ENCODE peak calls at places on chromosome 16, in nine cellular contexts. Q, O, Z, F, U, K, B, X and W are unnamed samples.
A peak's percentile ranks its signal among the peaks of the same experiment; 100 is the strongest.

GRCh38 chr16:72427001-72427785 is 255.2 kb upstream of the PMFBP1 start:
- DNase-seq in F (peak; percentile 63), Q (no peak), X (no peak), O (no peak), B (no peak), K (no peak), Z (no peak), U (no peak), W (no peak)

GRCh38 chr16:50295541-50296132 is 29.3 kb downstream of the ADCY7 start:
- DNase-seq in Z (no peak), U (no peak), O (no peak), F (no peak), K (no peak), Q (no peak), B (no peak), X (no peak), W (no peak)

GRCh38 chr16:12090162-12090552 is 113.6 kb downstream of the SNX29 start:
- DNase-seq in X (no peak), F (no peak), O (no peak), Z (no peak), U (no peak), B (no peak), K (no peak), Q (no peak), W (no peak)

GRCh38 chr16:3645504-3646347 is 8.8 kb upstream of the DNASE1 start:
- DNase-seq in Z (no peak), O (no peak), U (no peak), K (peak; percentile 73), F (no peak), X (no peak), Q (no peak), B (peak; percentile 17), W (no peak)

GRCh38 chr16:20023190-20023589 is 50.5 kb downstream of the GPR139 start:
- DNase-seq in B (no peak), O (peak; percentile 1), Z (no peak), K (peak; percentile 17), F (no peak), Q (no peak), X (no peak), U (no peak), W (peak; percentile 11)

GRCh38 chr16:11061629-11062270 is 117.4 kb downstream of the CLEC16A start:
- DNase-seq in O (no peak), B (no peak), Q (no peak), Z (no peak), K (no peak), F (no peak), X (no peak), U (no peak), W (no peak)

GRCh38 chr16:19167710-19168172 is 299 bp upstream of the SYT17 start:
- DNase-seq in F (peak; percentile 85), K (peak; percentile 48), U (no peak), Z (peak; percentile 69), B (peak; percentile 81), X (peak; percentile 69), O (no peak), Q (peak; percentile 65), W (peak; percentile 93)

GRCh38 chr16:10738231-10739077 is 5.2 kb upstream of the NUBP1 start:
- DNase-seq in Z (no peak), X (no peak), F (no peak), Q (no peak), B (peak; percentile 48), K (peak; percentile 78), O (peak; percentile 18), U (no peak), W (peak; percentile 84)

GRCh38 chr16:68985855-68986254 is 119.6 kb upstream of the HAS3 start:
- DNase-seq in O (no peak), B (no peak), Z (peak; percentile 88), U (no peak), F (no peak), Q (no peak), K (peak; percentile 94), X (no peak), W (no peak)

GRCh38 chr16:57863434-57864160 is 61.3 kb upstream of the KIFC3 start:
- DNase-seq in F (peak; percentile 40), Q (no peak), X (no peak), O (peak; percentile 13), B (peak; percentile 71), U (no peak), K (peak; percentile 79), Z (peak; percentile 79), W (peak; percentile 75)

GRCh38 chr16:49019826-49020401 is 261.7 kb downstream of the CBLN1 start:
- DNase-seq in B (no peak), Q (no peak), U (no peak), K (no peak), X (no peak), Z (no peak), F (peak; percentile 0), O (no peak), W (no peak)

GRCh38 chr16:89918453-89919347 is at the start of gene MC1R:
- DNase-seq in O (no peak), U (no peak), Q (no peak), K (peak; percentile 21), F (peak; percentile 46), Z (no peak), B (no peak), X (peak; percentile 40), W (peak; percentile 63)

GRCh38 chr16:48535831-48536599 is 74.0 kb downstream of the N4BP1 start:
- DNase-seq in U (no peak), B (no peak), X (peak; percentile 21), Q (no peak), K (peak; percentile 31), F (no peak), O (no peak), Z (peak; percentile 26), W (no peak)

GRCh38 chr16:53792161-53792951 is 88.4 kb downstream of the FTO start:
- DNase-seq in F (no peak), B (no peak), K (no peak), O (no peak), Q (no peak), Z (no peak), U (no peak), X (no peak), W (no peak)

GRCh38 chr16:14513389-14514107 is 116.5 kb downstream of the PARN start:
- DNase-seq in Z (no peak), Q (no peak), X (no peak), F (no peak), O (no peak), U (no peak), K (no peak), B (peak; percentile 56), W (no peak)

GRCh38 chr16:20504418-20504817 is 53.1 kb downstream of the ACSM2A start:
- DNase-seq in Z (no peak), Q (no peak), B (no peak), K (no peak), U (no peak), O (no peak), X (no peak), F (no peak), W (no peak)

GRCh38 chr16:88338111-88338510 is 44.6 kb upstream of the ZNF469 start:
- DNase-seq in U (no peak), Z (no peak), O (no peak), Q (no peak), X (no peak), B (no peak), F (no peak), K (no peak), W (no peak)

GRCh38 chr16:53372942-53373871 is 61.1 kb upstream of the RBL2 start:
- DNase-seq in X (peak; percentile 58), Q (no peak), F (peak; percentile 53), U (peak; percentile 67), O (no peak), K (no peak), Z (peak; percentile 81), B (peak; percentile 85), W (peak; percentile 93)

GRCh38 chr16:82150569-82150968 is 19.5 kb downstream of the MPHOSPH6 start:
- DNase-seq in O (no peak), X (no peak), F (no peak), U (no peak), Q (no peak), Z (no peak), K (no peak), B (no peak), W (no peak)

GRCh38 chr16:20897897-20898296 is 2.3 kb downstream of the DCUN1D3 start:
- DNase-seq in X (no peak), K (peak; percentile 7), Q (no peak), O (no peak), U (no peak), F (no peak), B (no peak), Z (no peak), W (no peak)

GRCh38 chr16:89922477-89922883 is 662 bp upstream of the TUBB3 start:
- DNase-seq in B (peak; percentile 50), U (no peak), Q (no peak), F (peak; percentile 30), X (no peak), O (no peak), K (peak; percentile 91), Z (peak; percentile 75), W (peak; percentile 85)

GRCh38 chr16:87959391-87959968 is 8.2 kb downstream of the BANP start:
- DNase-seq in O (no peak), Q (no peak), Z (no peak), X (no peak), K (no peak), F (no peak), B (no peak), U (no peak), W (no peak)

GRCh38 chr16:7335991-7336634 is 3.5 kb downstream of the RBFOX1 start:
- DNase-seq in Z (no peak), F (no peak), O (no peak), X (no peak), Q (no peak), B (no peak), U (no peak), K (no peak), W (no peak)

GRCh38 chr16:31695667-31696066 is 168.0 kb downstream of the AHSP start:
- DNase-seq in K (no peak), B (no peak), Q (peak; percentile 21), O (peak; percentile 52), U (peak; percentile 72), X (peak; percentile 31), F (peak; percentile 55), Z (no peak), W (no peak)

GRCh38 chr16:546909-547770 is 13.1 kb upstream of the PRR35 start:
- DNase-seq in K (peak; percentile 16), X (no peak), Q (no peak), B (peak; percentile 78), Z (no peak), U (peak; percentile 28), F (peak; percentile 67), O (no peak), W (no peak)